ENCODE peak calls at places on chromosomes 7 and 10, in five cellular contexts. K is GM12878, V is H1, N is HepG2, A is K562. I is an unnamed sample.

GRCh38 chr7:6228363-6228762 is 44.1 kb downstream of the CYTH3 start:
- DNase-seq in N (no peak), V (no peak), A (peak; percentile 64), K (no peak), I (peak; percentile 30)

GRCh38 chr10:100183482-100183881 is 2.3 kb downstream of the ERLIN1 start:
- DNase-seq in N (peak; percentile 76), A (no peak), V (no peak), K (no peak), I (no peak)

GRCh38 chr10:35613597-35614226 is 8.6 kb downstream of the GJD4 start:
- DNase-seq in K (no peak), A (no peak), N (peak; percentile 26), V (no peak), I (peak; percentile 44)

GRCh38 chr10:131947631-131948347 is 33.9 kb downstream of the BNIP3 start:
- DNase-seq in N (no peak), V (no peak), K (no peak), A (no peak), I (no peak)

GRCh38 chr10:80137031-80137712 is 4.6 kb downstream of the PLAC9 start:
- DNase-seq in N (no peak), K (no peak), A (no peak), V (no peak), I (no peak)

GRCh38 chr7:27519801-27520200 is 142.9 kb downstream of the HIBADH start:
- DNase-seq in K (no peak), A (no peak), V (no peak), N (no peak), I (no peak)

GRCh38 chr10:23001901-23002516 is 74.2 kb downstream of the ARMC3 start:
- DNase-seq in A (no peak), V (peak; percentile 17), N (no peak), K (no peak), I (peak; percentile 74)

GRCh38 chr10:127398140-127398966 is 150.8 kb upstream of the NPS start:
- DNase-seq in K (no peak), V (no peak), A (no peak), N (no peak), I (no peak)

GRCh38 chr10:56109454-56109853 is 251.6 kb downstream of the ZWINT start:
- DNase-seq in A (no peak), K (no peak), V (no peak), N (no peak), I (no peak)

GRCh38 chr7:46725136-46725535 is 804.1 kb upstream of the IGFBP3 start:
- DNase-seq in A (no peak), N (no peak), V (no peak), K (no peak), I (no peak)

GRCh38 chr7:21767300-21767900 is 178.3 kb downstream of the CDCA7L start:
- DNase-seq in N (peak; percentile 84), V (peak; percentile 73), K (peak; percentile 26), A (peak; percentile 37), I (peak; percentile 94)

GRCh38 chr10:87691515-87692070 is 31.9 kb downstream of the PAPSS2 start:
- DNase-seq in V (no peak), K (no peak), A (peak; percentile 9), N (no peak), I (no peak)

GRCh38 chr7:19011212-19011611 is 106.2 kb downstream of the TWIST1 start:
- DNase-seq in N (no peak), A (no peak), K (no peak), V (no peak), I (no peak)

GRCh38 chr7:95001815-95002561 is 94.6 kb downstream of the PPP1R9A start:
- DNase-seq in N (no peak), V (no peak), A (no peak), K (no peak), I (no peak)

GRCh38 chr10:132281915-132282666 is 25.7 kb downstream of the STK32C start:
- DNase-seq in A (peak; percentile 15), N (no peak), K (no peak), V (no peak), I (peak; percentile 32)

GRCh38 chr10:77710081-77710551 is 72.5 kb upstream of the KCNMA1 start:
- DNase-seq in A (no peak), V (peak; percentile 76), K (peak; percentile 48), N (no peak), I (peak; percentile 55)

GRCh38 chr7:138625849-138626230 is 75.3 kb downstream of the SVOPL start:
- DNase-seq in A (no peak), K (no peak), V (no peak), N (no peak), I (peak; percentile 16)

GRCh38 chr10:11551915-11552602 is 59.4 kb downstream of the USP6NL start:
- DNase-seq in A (peak; percentile 39), K (no peak), V (no peak), N (peak; percentile 63), I (no peak)

GRCh38 chr7:105806592-105807266 is 69.7 kb downstream of the ATXN7L1 start:
- DNase-seq in A (no peak), V (no peak), N (no peak), K (peak; percentile 68), I (peak; percentile 18)

GRCh38 chr7:3063016-3063753 is 19.5 kb upstream of the CARD11 start:
- DNase-seq in A (no peak), K (no peak), V (no peak), N (no peak), I (no peak)

GRCh38 chr10:14671383-14671782 is 103.3 kb downstream of the FAM107B start:
- DNase-seq in N (no peak), A (no peak), V (no peak), K (no peak), I (peak; percentile 41)

GRCh38 chr7:28272461-28272877 is 91.9 kb upstream of the JAZF1 start:
- DNase-seq in A (no peak), V (peak; percentile 44), N (no peak), K (no peak), I (peak; percentile 87)

GRCh38 chr7:110205899-110206298 is 885.0 kb upstream of the LRRN3 start:
- DNase-seq in K (no peak), V (no peak), N (no peak), A (no peak), I (no peak)

GRCh38 chr10:88616250-88616977 is 29.9 kb downstream of the LIPJ start:
- DNase-seq in A (no peak), K (no peak), V (no peak), N (no peak), I (no peak)

GRCh38 chr10:63217120-63217605 is 84.0 kb downstream of the NRBF2 start:
- DNase-seq in A (no peak), V (no peak), N (peak; percentile 44), K (no peak), I (peak; percentile 72)
- TF ChIP-seq CREB1 in A (no peak), V (no peak), N (no peak), K (peak; percentile 16), I (no peak)

DNA sequence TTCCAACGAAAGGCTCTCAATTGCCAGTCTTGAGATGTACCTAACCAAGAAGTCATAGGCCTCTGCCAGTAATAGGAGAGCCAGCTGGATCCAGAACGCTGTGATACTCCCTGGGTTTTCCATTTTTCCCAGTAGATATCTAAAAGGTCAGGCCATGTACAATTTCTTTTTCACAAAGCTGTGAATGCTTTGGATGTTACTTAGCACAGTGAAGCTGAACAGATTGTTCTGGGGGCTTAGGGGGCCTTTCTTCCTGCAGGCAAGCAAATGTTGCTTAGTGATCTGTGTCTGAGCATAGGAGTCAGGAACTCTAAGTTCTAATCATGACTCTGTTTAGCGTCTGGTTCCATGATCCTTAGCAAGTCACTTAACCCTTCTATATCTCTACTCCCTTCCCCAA is 86.5 kb downstream of the ARMH3 start:
- DNase-seq in V (no peak), A (no peak), N (no peak), K (no peak), I (no peak)
- H3K36me3 ChIP-seq in V (no peaks in the 10 kb centered on the region), A (no peaks in the 10 kb centered on the region), N (peaks cover 38% of the 10 kb centered on the region), K (no peaks in the 10 kb centered on the region), I (no peaks in the 10 kb centered on the region)

DNA sequence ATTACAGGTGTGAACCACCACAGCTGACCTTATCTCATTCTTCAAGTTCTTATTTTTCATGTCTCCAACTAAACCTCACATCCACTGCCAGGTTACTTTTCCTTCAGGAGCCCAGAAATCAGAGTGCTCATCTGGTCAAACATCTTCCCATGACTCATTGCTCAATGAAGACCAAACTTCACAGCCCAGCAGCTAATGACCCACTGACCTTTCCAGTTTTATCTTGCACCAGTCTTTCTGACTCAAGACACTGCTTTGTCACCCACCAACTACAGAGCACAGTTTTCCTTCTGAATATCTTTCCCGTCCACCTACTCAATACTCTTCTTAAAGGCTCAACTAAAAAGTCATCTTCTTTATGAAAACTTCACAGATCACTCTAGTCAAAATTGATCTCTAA is 245.1 kb downstream of the CHCHD3 start:
- DNase-seq in K (no peak), A (peak; percentile 23), V (no peak), N (no peak), I (no peak)
- TF ChIP-seq CREB1 in K (no peak), A (no peak), V (no peak), N (no peak), I (no peak)

GRCh38 chr7:39186131-39186530 is 208.4 kb downstream of the POU6F2 start:
- DNase-seq in N (no peak), V (no peak), K (no peak), A (no peak), I (no peak)
- H3K36me3 ChIP-seq in N (no peaks in the 10 kb centered on the region), V (no peaks in the 10 kb centered on the region), K (no peaks in the 10 kb centered on the region), A (no peaks in the 10 kb centered on the region), I (no peaks in the 10 kb centered on the region)

GRCh38 chr7:151705744-151706567 is 171.0 kb downstream of the PRKAG2 start:
- DNase-seq in V (no peak), K (no peak), N (peak; percentile 30), A (peak; percentile 55), I (peak; percentile 80)
- TF ChIP-seq CREB1 in V (no peak), K (no peak), N (no peak), A (no peak), I (no peak)

GRCh38 chr10:126321455-126321854 is 66.8 kb downstream of the ADAM12 start:
- DNase-seq in K (no peak), N (no peak), V (no peak), A (no peak), I (no peak)
- H3K36me3 ChIP-seq in K (no peaks in the 10 kb centered on the region), N (no peaks in the 10 kb centered on the region), V (no peaks in the 10 kb centered on the region), A (no peaks in the 10 kb centered on the region), I (no peaks in the 10 kb centered on the region)

I was measured in GM23338.